ENCODE peak calls at places on chromosome 21, in eight cellular contexts. M is stimulated activated CD4-positive, alpha-beta T cell treated with anti-CD3 and anti-CD28 coated beads, Interleukin-15, amount 100 ng/mL, for 48 hours; R is omental fat pad; U is right lobe of liver; P is hippocampal formation; N is activated CD8-positive, alpha-beta memory T cell treated with anti-CD3 and anti-CD28 coated beads for 24 hours; C is RPMI7951; V is left lung. L is an unnamed sample.

GRCh38 chr21:41141031-41141457 is 26.9 kb upstream of the BACE2 start:
- DNase-seq in M (no peak), R (no peak), U (no peak), P (no peak), N (no peak), C (peak), V (no peak), L (no peak)

GRCh38 chr21:45763074-45763473 is 119.5 kb downstream of the PCBP3 start:
- DNase-seq in M (no peak), R (no peak), U (no peak), P (no peak), N (no peak), C (no peak), V (no peak), L (no peak)

GRCh38 chr21:38311091-38311490 is 54.3 kb downstream of the KCNJ15 start:
- DNase-seq in M (no peak), R (no peak), U (no peak), P (no peak), N (no peak), C (no peak), V (no peak), L (no peak)

GRCh38 chr21:42561742-42562141 is 48.1 kb downstream of the SLC37A1 start:
- DNase-seq in M (no peak), R (no peak), U (no peak), P (no peak), N (no peak), C (no peak), V (peak), L (no peak)

GRCh38 chr21:37165606-37166005 is 92.6 kb downstream of the TTC3 start:
- DNase-seq in M (no peak), R (no peak), U (no peak), P (no peak), N (no peak), C (no peak), V (no peak), L (no peak)

GRCh38 chr21:43613755-43614638 is 45.3 kb downstream of the HSF2BP start:
- DNase-seq in M (no peak), R (no peak), U (no peak), P (no peak), N (no peak), C (peak), V (no peak), L (no peak)

GRCh38 chr21:44425307-44425894 is 29.9 kb upstream of the LRRC3 start:
- DNase-seq in M (no peak), R (no peak), U (peak), P (no peak), N (no peak), C (peak), V (peak), L (no peak)

GRCh38 chr21:28899744-28900143 is 92.9 kb downstream of the LTN1 start:
- DNase-seq in M (no peak), R (no peak), U (no peak), P (no peak), N (no peak), C (peak), V (no peak), L (no peak)

GRCh38 chr21:42641311-42642218 is 11.9 kb upstream of the PDE9A start:
- DNase-seq in M (no peak), R (no peak), U (peak), P (peak), N (no peak), C (no peak), V (no peak), L (no peak)

GRCh38 chr21:42526379-42526727 is 12.7 kb downstream of the SLC37A1 start:
- DNase-seq in M (no peak), R (no peak), U (peak), P (no peak), N (no peak), C (no peak), V (peak), L (no peak)

GRCh38 chr21:41509733-41510132 is 1.8 kb upstream of the TMPRSS2 start:
- DNase-seq in M (no peak), R (no peak), U (no peak), P (no peak), N (no peak), C (no peak), V (no peak), L (no peak)

GRCh38 chr21:33892853-33893252 is 22.8 kb downstream of the ATP5PO start:
- DNase-seq in M (no peak), R (no peak), U (no peak), P (no peak), N (no peak), C (no peak), V (no peak), L (no peak)

GRCh38 chr21:34885125-34885524 is 164.0 kb downstream of the RUNX1 start:
- DNase-seq in M (no peak), R (no peak), U (no peak), P (no peak), N (peak), C (no peak), V (no peak), L (no peak)

GRCh38 chr21:38095220-38095619 is 161.6 kb upstream of the KCNJ15 start:
- DNase-seq in M (no peak), R (no peak), U (no peak), P (no peak), N (no peak), C (peak), V (no peak), L (no peak)

GRCh38 chr21:37848721-37849490 is 67.4 kb downstream of the KCNJ6 start:
- DNase-seq in M (no peak), R (no peak), U (no peak), P (no peak), N (no peak), C (peak), V (no peak), L (no peak)

GRCh38 chr21:46059195-46059594 is 38.7 kb upstream of the COL6A2 start:
- DNase-seq in M (no peak), R (no peak), U (peak), P (no peak), N (peak), C (no peak), V (no peak), L (no peak)

GRCh38 chr21:46098303-46099141 is 610 bp downstream of the COL6A2 start:
- DNase-seq in M (no peak), R (peak), U (peak), P (no peak), N (peak), C (peak), V (peak), L (no peak)

GRCh38 chr21:28632718-28633408 is 359.8 kb downstream of the LTN1 start:
- DNase-seq in M (no peak), R (no peak), U (no peak), P (no peak), N (no peak), C (peak), V (no peak), L (no peak)

GRCh38 chr21:46361937-46362336 is 38.0 kb downstream of the PCNT start:
- DNase-seq in M (no peak), R (no peak), U (no peak), P (no peak), N (no peak), C (no peak), V (no peak), L (no peak)

GRCh38 chr21:42685036-42685435 is 31.6 kb downstream of the PDE9A start:
- DNase-seq in M (no peak), R (no peak), U (peak), P (no peak), N (no peak), C (peak), V (no peak), L (no peak)